ENCODE peak calls at places on chromosome 18, in seven cellular contexts. P, L, I, J, C, T and N are unnamed samples.
A peak's percentile ranks its signal among the peaks of the same experiment; 100 is the strongest.

GRCh38 chr18:54357082-54357659 is 487 bp downstream of the STARD6 start:
- DNase-seq in P (peak; percentile 1), L (no peak), I (no peak), J (no peak), C (no peak), T (no peak), N (no peak)

GRCh38 chr18:31056296-31056695 is 13.8 kb upstream of the DSC3 start:
- DNase-seq in P (no peak), L (no peak), I (no peak), J (no peak), C (no peak), T (no peak), N (no peak)

GRCh38 chr18:10213526-10213925 is 240.9 kb upstream of the APCDD1 start:
- DNase-seq in P (peak; percentile 33), L (no peak), I (peak; percentile 84), J (peak; percentile 27), C (no peak), T (no peak), N (no peak)

GRCh38 chr18:6327895-6328623 is 86.7 kb downstream of the L3MBTL4 start:
- DNase-seq in P (no peak), L (no peak), I (no peak), J (no peak), C (no peak), T (no peak), N (no peak)

GRCh38 chr18:32730620-32731021 is 42.2 kb downstream of the KLHL14 start:
- DNase-seq in P (no peak), L (no peak), I (peak; percentile 18), J (no peak), C (no peak), T (no peak), N (no peak)

GRCh38 chr18:48238206-48238605 is 171.0 kb downstream of the ZBTB7C start:
- DNase-seq in P (no peak), L (no peak), I (no peak), J (no peak), C (no peak), T (no peak), N (peak; percentile 40)

GRCh38 chr18:48100168-48100495 is 169.7 kb upstream of the SMAD2 start:
- DNase-seq in P (no peak), L (no peak), I (no peak), J (no peak), C (no peak), T (no peak), N (no peak)

GRCh38 chr18:23578891-23579653 is 7.2 kb downstream of the NPC1 start:
- DNase-seq in P (peak; percentile 49), L (no peak), I (peak; percentile 75), J (no peak), C (no peak), T (no peak), N (no peak)

GRCh38 chr18:31497711-31498449 is at the start of gene DSG2:
- DNase-seq in P (no peak), L (peak; percentile 72), I (no peak), J (peak; percentile 92), C (peak; percentile 93), T (peak; percentile 67), N (peak; percentile 62)

GRCh38 chr18:56374005-56374655 is 264.3 kb downstream of the TXNL1 start:
- DNase-seq in P (peak; percentile 26), L (no peak), I (peak; percentile 4), J (no peak), C (no peak), T (no peak), N (no peak)

GRCh38 chr18:46152436-46152807 is 48.2 kb downstream of the HAUS1 start:
- DNase-seq in P (peak; percentile 83), L (no peak), I (peak; percentile 34), J (no peak), C (no peak), T (no peak), N (no peak)

GRCh38 chr18:15165048-15165447 is 417.1 kb downstream of the ANKRD30B start:
- DNase-seq in P (no peak), L (no peak), I (no peak), J (peak; percentile 0), C (no peak), T (no peak), N (no peak)

GRCh38 chr18:79943608-79944125 is 7.8 kb downstream of the SLC66A2 start:
- DNase-seq in P (no peak), L (no peak), I (no peak), J (no peak), C (peak; percentile 33), T (no peak), N (no peak)

GRCh38 chr18:57532987-57533386 is 53.5 kb downstream of the FECH start:
- DNase-seq in P (no peak), L (no peak), I (no peak), J (no peak), C (no peak), T (no peak), N (no peak)

GRCh38 chr18:23626451-23627279 is 36.0 kb downstream of the ANKRD29 start:
- DNase-seq in P (peak; percentile 73), L (no peak), I (no peak), J (no peak), C (no peak), T (no peak), N (no peak)

GRCh38 chr18:10590412-10590811 is 64.6 kb downstream of the NAPG start:
- DNase-seq in P (no peak), L (no peak), I (no peak), J (no peak), C (no peak), T (no peak), N (no peak)

GRCh38 chr18:47985837-47986236 is 55.4 kb upstream of the SMAD2 start:
- DNase-seq in P (no peak), L (no peak), I (no peak), J (no peak), C (no peak), T (no peak), N (no peak)

GRCh38 chr18:45771587-45771986 is 47.6 kb downstream of the SLC14A1 start:
- DNase-seq in P (peak; percentile 78), L (no peak), I (no peak), J (no peak), C (no peak), T (no peak), N (no peak)

GRCh38 chr18:34741401-34741800 is 31.3 kb downstream of the DTNA start:
- DNase-seq in P (no peak), L (no peak), I (no peak), J (no peak), C (no peak), T (no peak), N (no peak)

DNA sequence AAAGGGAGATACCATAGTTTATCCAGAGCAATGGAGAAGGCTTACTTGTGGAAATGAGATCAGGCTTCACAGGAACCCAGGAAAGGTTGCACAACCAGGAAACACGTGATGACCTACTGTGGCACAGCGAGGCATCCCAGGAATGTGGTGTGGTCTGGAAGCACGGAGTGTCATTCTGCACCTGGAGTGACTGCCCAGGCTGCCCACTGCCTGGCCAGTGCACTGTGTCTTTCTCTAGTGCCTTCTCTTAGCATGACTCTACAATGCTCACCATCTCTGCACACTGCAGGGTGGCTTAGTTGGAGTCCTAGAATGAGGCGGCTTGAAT is 48.9 kb downstream of the CHST9 start:
- DNase-seq in P (no peak), L (no peak), I (peak; percentile 23), J (peak; percentile 91), C (peak; percentile 71), T (no peak), N (no peak)
- H3K4ac ChIP-seq in P (no peak overlapping the region), L (no peak overlapping the region), I (no peak overlapping the region), J (no peak overlapping the region), C (no peak overlapping the region), T (no peak overlapping the region), N (no peak overlapping the region)

GRCh38 chr18:13537022-13537780 is 189.2 kb downstream of the FAM210A start:
- DNase-seq in P (no peak), L (no peak), I (no peak), J (no peak), C (no peak), T (no peak), N (no peak)

GRCh38 chr18:13538630-13539029 is 187.7 kb downstream of the FAM210A start:
- DNase-seq in P (no peak), L (no peak), I (no peak), J (no peak), C (no peak), T (no peak), N (no peak)

GRCh38 chr18:13539843-13540535 is 186.4 kb downstream of the FAM210A start:
- DNase-seq in P (no peak), L (no peak), I (no peak), J (no peak), C (no peak), T (no peak), N (no peak)

GRCh38 chr18:13539050-13539449 is 187.3 kb downstream of the FAM210A start:
- DNase-seq in P (no peak), L (no peak), I (no peak), J (no peak), C (no peak), T (no peak), N (no peak)

DNA sequence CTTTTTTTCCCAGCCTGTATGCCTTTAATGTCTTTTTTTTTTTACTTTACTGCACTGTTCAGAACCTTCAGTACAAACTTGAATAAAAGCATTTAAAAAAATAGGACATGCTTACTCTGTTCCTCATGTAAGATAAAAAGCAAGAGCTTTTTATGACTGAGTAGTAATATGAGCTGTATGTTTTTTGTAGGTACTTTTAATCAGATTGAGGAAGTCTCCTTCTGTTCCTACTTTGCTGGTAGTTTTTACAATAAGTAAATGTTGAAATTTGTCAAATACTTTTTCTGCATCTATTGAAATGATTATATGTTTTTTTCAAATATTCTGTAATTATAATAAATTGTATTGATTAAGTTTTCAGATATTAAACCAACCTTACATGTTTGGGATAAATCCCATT is 189.8 kb downstream of the FAM210A start:
- DNase-seq in P (no peak), L (no peak), I (no peak), J (no peak), C (no peak), T (no peak), N (no peak)
- H2BK5ac ChIP-seq in P (no peak overlapping the region), L (no peak overlapping the region), I (no peak overlapping the region), J (no peak overlapping the region), C (no peak overlapping the region), T (no peak overlapping the region), N (no peak overlapping the region)

DNA sequence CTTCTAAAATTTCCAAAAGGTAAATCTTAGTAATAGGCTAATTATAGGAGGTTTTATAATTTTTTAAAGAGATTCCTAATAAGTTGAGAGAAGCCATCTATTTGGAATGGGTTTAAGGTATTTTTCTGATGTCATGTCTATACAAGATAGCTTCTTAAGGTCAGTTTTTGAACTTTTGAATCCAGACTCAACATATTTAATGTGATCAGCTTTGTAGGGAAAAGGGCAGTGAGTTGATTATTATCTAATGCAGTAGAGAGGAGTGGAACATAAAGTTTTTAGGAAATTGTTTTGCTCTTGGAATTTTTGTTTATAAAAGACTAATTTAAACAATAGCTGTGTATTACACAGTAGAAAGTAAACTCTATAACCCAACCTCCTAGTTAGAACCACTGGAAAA is 96.3 kb downstream of the PHLPP1 start:
- DNase-seq in P (no peak), L (no peak), I (no peak), J (no peak), C (no peak), T (no peak), N (no peak)
- H3K4ac ChIP-seq in P (no peak overlapping the region), L (no peak overlapping the region), I (no peak overlapping the region), J (no peak overlapping the region), C (no peak overlapping the region), T (no peak overlapping the region), N (no peak overlapping the region)

DNA sequence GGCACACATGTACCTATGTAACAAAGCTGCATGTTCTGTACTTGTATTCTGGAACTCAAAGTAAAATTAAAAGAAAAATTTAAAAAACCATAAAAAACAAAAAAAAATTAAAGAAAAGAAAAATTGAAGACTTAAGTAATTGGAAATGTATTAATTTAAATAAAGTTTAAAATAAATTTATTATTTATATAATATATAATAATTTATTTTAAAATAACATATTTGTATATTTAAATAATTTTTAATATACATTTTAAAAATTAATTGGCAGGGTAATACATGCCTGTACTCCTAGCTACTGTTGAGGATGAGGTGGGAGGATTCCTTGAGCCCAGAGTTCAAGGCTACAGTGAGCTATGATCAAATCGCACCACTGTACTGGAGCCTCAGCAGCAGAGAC is 1830.6 kb upstream of the CELF4 start:
- DNase-seq in P (no peak), L (no peak), I (no peak), J (no peak), C (no peak), T (no peak), N (no peak)
- H2BK5ac ChIP-seq in P (no peak overlapping the region), L (no peak overlapping the region), I (no peak overlapping the region), J (no peak overlapping the region), C (no peak overlapping the region), T (no peak overlapping the region), N (no peak overlapping the region)